ENCODE peak calls at places on chromosomes 5 and 9, in nine cellular contexts. Q, P, K, S, O, W, T, U and D are unnamed samples. For H3K4me1 and H3K36me3, the result is how much of the 10 kb centered on the place peaks cover.

GRCh38 chr5:156411131-156411727 is 84.3 kb downstream of the SGCD start:
- DNase-seq in Q (peak), P (no peak), K (no peak), S (no peak), O (no peak), W (no peak), T (no peak), U (no peak), D (no peak)

GRCh38 chr5:153641183-153641688 is 150.8 kb downstream of the GRIA1 start:
- DNase-seq in Q (no peak), P (no peak), K (no peak), S (no peak), O (no peak), W (no peak), T (no peak), U (no peak), D (no peak)

GRCh38 chr9:18796871-18797270 is 236.1 kb downstream of the SAXO1 start:
- DNase-seq in Q (no peak), P (no peak), K (no peak), S (no peak), O (no peak), W (no peak), T (no peak), U (no peak), D (no peak)

GRCh38 chr9:21160178-21160577 is 6.3 kb downstream of the IFNA21 start:
- DNase-seq in Q (no peak), P (no peak), K (no peak), S (no peak), O (peak), W (no peak), T (no peak), U (no peak), D (no peak)

GRCh38 chr5:136516617-136517016 is 151.3 kb upstream of the TRPC7 start:
- DNase-seq in Q (no peak), P (no peak), K (no peak), S (no peak), O (no peak), W (no peak), T (no peak), U (no peak), D (no peak)

GRCh38 chr9:16419124-16419523 is 451.3 kb downstream of the BNC2 start:
- DNase-seq in Q (no peak), P (no peak), K (no peak), S (no peak), O (no peak), W (no peak), T (no peak), U (no peak), D (no peak)

GRCh38 chr5:160175438-160176218 is 53.7 kb upstream of the FABP6 start:
- DNase-seq in Q (peak), P (no peak), K (no peak), S (no peak), O (no peak), W (no peak), T (no peak), U (no peak), D (no peak)

GRCh38 chr9:21833090-21833801 is 30.8 kb downstream of the MTAP start:
- DNase-seq in Q (no peak), P (no peak), K (no peak), S (no peak), O (no peak), W (no peak), T (no peak), U (no peak), D (no peak)

GRCh38 chr5:61815343-61815742 is 483.3 kb downstream of the ZSWIM6 start:
- DNase-seq in Q (no peak), P (no peak), K (no peak), S (no peak), O (no peak), W (no peak), T (no peak), U (no peak), D (no peak)

GRCh38 chr9:110208031-110208430 is at the start of gene C9orf152:
- DNase-seq in Q (no peak), P (no peak), K (no peak), S (no peak), O (no peak), W (peak), T (no peak), U (peak), D (no peak)

GRCh38 chr5:172008689-172009141 is 2.3 kb upstream of the FBXW11 start:
- DNase-seq in Q (no peak), P (peak), K (no peak), S (no peak), O (no peak), W (no peak), T (no peak), U (no peak), D (no peak)

GRCh38 chr5:174610968-174611367 is 113.4 kb upstream of the MSX2 start:
- DNase-seq in Q (peak), P (no peak), K (no peak), S (no peak), O (no peak), W (peak), T (peak), U (no peak), D (no peak)

GRCh38 chr9:118222375-118222774 is 518.2 kb downstream of the TLR4 start:
- DNase-seq in Q (no peak), P (peak), K (no peak), S (no peak), O (no peak), W (no peak), T (no peak), U (no peak), D (no peak)

GRCh38 chr5:77333451-77334123 is 123.1 kb downstream of the PDE8B start:
- DNase-seq in Q (no peak), P (no peak), K (no peak), S (no peak), O (no peak), W (no peak), T (no peak), U (no peak), D (no peak)

GRCh38 chr5:125375143-125375542 is 628.7 kb upstream of the ZNF608 start:
- DNase-seq in Q (no peak), P (no peak), K (no peak), S (no peak), O (no peak), W (no peak), T (no peak), U (no peak), D (no peak)

GRCh38 chr5:67267522-67268232 is 71.1 kb upstream of the CD180 start:
- DNase-seq in Q (no peak), P (no peak), K (no peak), S (no peak), O (no peak), W (no peak), T (no peak), U (no peak), D (no peak)

GRCh38 chr5:66603164-66603563 is 7.0 kb downstream of the MAST4 start:
- DNase-seq in Q (no peak), P (no peak), K (no peak), S (no peak), O (no peak), W (no peak), T (no peak), U (no peak), D (no peak)

GRCh38 chr9:79023134-79023577 is 548.6 kb upstream of the TLE4 start:
- DNase-seq in Q (peak), P (no peak), K (peak), S (no peak), O (peak), W (no peak), T (no peak), U (no peak), D (no peak)

GRCh38 chr5:106254784-106255183 is 1416.0 kb downstream of the EFNA5 start:
- DNase-seq in Q (no peak), P (peak), K (no peak), S (no peak), O (no peak), W (no peak), T (no peak), U (no peak), D (no peak)

GRCh38 chr9:75709698-75710097 is 180.8 kb upstream of the PCSK5 start:
- DNase-seq in Q (no peak), P (no peak), K (no peak), S (no peak), O (no peak), W (no peak), T (no peak), U (no peak), D (no peak)

GRCh38 chr5:131272365-131273123 is 8.7 kb downstream of the CDC42SE2 start:
- DNase-seq in Q (peak), P (no peak), K (no peak), S (no peak), O (no peak), W (no peak), T (no peak), U (no peak), D (no peak)

DNA sequence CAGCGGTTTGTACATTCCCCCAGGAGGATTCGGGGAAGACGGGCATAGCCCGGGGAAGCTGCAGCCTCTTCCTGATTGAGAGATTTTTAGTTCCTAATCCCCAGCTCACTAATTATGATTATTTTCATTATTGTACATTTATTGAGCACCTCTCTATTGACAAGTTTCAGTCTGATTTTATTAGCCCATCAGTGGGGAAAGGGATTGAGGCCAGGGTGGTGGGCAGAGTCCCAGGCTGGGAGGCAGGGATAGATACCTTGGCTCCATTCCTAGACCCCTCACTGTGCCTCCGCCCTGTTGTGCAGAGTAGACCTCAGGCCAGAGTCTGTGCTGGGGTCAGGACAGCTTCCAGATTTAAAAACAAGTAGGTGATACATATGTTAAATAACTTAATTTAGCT is 27.2 kb downstream of the TCOF1 start:
- DNase-seq in Q (no peak), P (no peak), K (no peak), S (no peak), O (no peak), W (no peak), T (no peak), U (no peak), D (no peak)
- TF ChIP-seq POLR2A in Q (no peak), P (no peak), K (no peak), S (no peak), O (no peak), W (no peak), T (no peak), U (no peak), D (no peak)

GRCh38 chr9:127558581-127559246 is 53.4 kb upstream of the STXBP1 start:
- DNase-seq in Q (no peak), P (no peak), K (no peak), S (no peak), O (no peak), W (no peak), T (no peak), U (no peak), D (no peak)

GRCh38 chr9:127556871-127557270 is 55.2 kb upstream of the STXBP1 start:
- DNase-seq in Q (no peak), P (no peak), K (no peak), S (no peak), O (no peak), W (no peak), T (no peak), U (no peak), D (no peak)

GRCh38 chr9:127559247-127559680 is 52.8 kb upstream of the STXBP1 start:
- DNase-seq in Q (no peak), P (no peak), K (no peak), S (no peak), O (no peak), W (no peak), T (no peak), U (peak), D (no peak)

GRCh38 chr9:127557466-127557869 is 54.6 kb upstream of the STXBP1 start:
- DNase-seq in Q (no peak), P (no peak), K (no peak), S (no peak), O (no peak), W (no peak), T (no peak), U (peak), D (no peak)

DNA sequence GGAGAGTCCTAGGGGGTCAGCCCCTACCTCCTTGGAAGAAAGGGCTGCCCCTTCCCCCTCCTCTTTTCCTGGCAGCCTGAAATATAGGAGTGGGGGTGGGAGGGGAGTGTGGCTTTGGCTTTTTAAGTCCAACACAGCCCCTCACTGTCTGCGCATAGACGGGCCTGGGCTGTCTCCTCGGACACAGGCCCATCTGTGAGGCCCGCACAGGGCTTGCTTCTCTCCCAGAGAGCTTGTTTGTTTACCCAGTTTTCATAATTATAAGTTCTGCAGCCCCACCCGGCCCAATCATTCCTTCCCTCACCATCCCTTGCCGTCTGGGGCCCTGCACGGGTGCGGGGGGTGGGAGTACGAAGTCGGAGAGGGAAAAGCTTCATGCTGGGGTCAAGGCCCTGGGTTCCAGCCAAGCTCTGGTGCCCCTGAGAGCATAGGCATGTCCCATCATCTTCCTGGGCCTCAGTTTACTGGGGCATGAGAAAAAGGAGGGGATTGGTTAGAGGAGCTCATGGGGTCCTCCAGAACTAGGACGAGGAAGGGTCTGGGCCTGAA is 54.0 kb upstream of the STXBP1 start:
- DNase-seq in Q (no peak), P (no peak), K (no peak), S (no peak), O (no peak), W (no peak), T (no peak), U (peak), D (no peak)
- H3K4me1 ChIP-seq in Q (half or more), P (under half), K (half or more), S (half or more), O (half or more), W (half or more), T (half or more), U (half or more), D (half or more)

GRCh38 chr9:131618785-131619184 is 73.5 kb downstream of the PRRT1B start:
- DNase-seq in Q (no peak), P (no peak), K (no peak), S (no peak), O (no peak), W (no peak), T (no peak), U (no peak), D (no peak)

GRCh38 chr9:131620764-131621520 is 75.6 kb downstream of the PRRT1B start:
- DNase-seq in Q (no peak), P (no peak), K (no peak), S (no peak), O (no peak), W (no peak), T (no peak), U (no peak), D (no peak)

GRCh38 chr9:131618071-131618479 is 72.8 kb downstream of the PRRT1B start:
- DNase-seq in Q (no peak), P (no peak), K (no peak), S (no peak), O (peak), W (peak), T (peak), U (no peak), D (peak)

GRCh38 chr9:131621551-131622321 is 76.4 kb downstream of the PRRT1B start:
- DNase-seq in Q (no peak), P (no peak), K (no peak), S (no peak), O (no peak), W (no peak), T (no peak), U (no peak), D (no peak)

GRCh38 chr9:131619680-131620079 is 74.4 kb downstream of the PRRT1B start:
- DNase-seq in Q (no peak), P (no peak), K (no peak), S (no peak), O (no peak), W (no peak), T (no peak), U (no peak), D (no peak)
- H3K36me3 ChIP-seq in Q (under half), P (under half), K (under half), S (under half), O (under half), W (half or more), T (under half), U (half or more), D (under half)

GRCh38 chr9:37370968-37371563 is 51.4 kb upstream of the GRHPR start:
- DNase-seq in Q (no peak), P (no peak), K (no peak), S (no peak), O (no peak), W (no peak), T (no peak), U (no peak), D (no peak)
- TF ChIP-seq POLR2A in Q (no peak), P (no peak), K (no peak), S (no peak), O (no peak), W (no peak), T (no peak), U (no peak), D (no peak)